ENCODE peak calls at places on chromosomes 7 and 10, in eight cellular contexts. U is heart left ventricle, T is A549, F is GM12878, K is H54, Y is transverse colon, Z is lower leg skin, H is tibial nerve. L is an unnamed sample.

GRCh38 chr10:20303453-20304152 is 487.4 kb downstream of the PLXDC2 start:
- DNase-seq in H (no peak), F (no peak), U (no peak), T (no peak), Z (no peak), Y (no peak), K (no peak), L (no peak)

GRCh38 chr7:29480456-29480855 is 83.2 kb upstream of the PRR15 start:
- DNase-seq in K (no peak), Z (no peak), F (no peak), U (peak), T (no peak), Y (no peak), H (no peak), L (no peak)

GRCh38 chr7:33895025-33895804 is 10.1 kb upstream of the BMPER start:
- DNase-seq in H (peak), U (peak), K (peak), T (peak), F (no peak), Z (peak), Y (peak), L (peak)

GRCh38 chr7:37690206-37690605 is 6.6 kb downstream of the GPR141 start:
- DNase-seq in U (no peak), Y (no peak), K (no peak), F (no peak), Z (no peak), H (no peak), T (no peak), L (no peak)

GRCh38 chr7:104185346-104185745 is 22.5 kb downstream of the ORC5 start:
- DNase-seq in T (no peak), K (no peak), F (no peak), Z (no peak), U (no peak), Y (no peak), H (no peak), L (no peak)

GRCh38 chr10:19815036-19815435 is 1.2 kb upstream of the PLXDC2 start:
- DNase-seq in K (no peak), H (no peak), Z (no peak), F (no peak), U (no peak), T (no peak), Y (no peak), L (no peak)

GRCh38 chr10:52486840-52487611 is 172.9 kb downstream of the DKK1 start:
- DNase-seq in T (peak), U (no peak), Y (no peak), Z (no peak), F (no peak), H (no peak), K (peak), L (no peak)

GRCh38 chr10:44703241-44704155 is 207.6 kb upstream of the TMEM72 start:
- DNase-seq in Z (no peak), Y (no peak), U (no peak), K (no peak), F (no peak), T (no peak), H (no peak), L (no peak)

GRCh38 chr7:27535795-27536194 is 126.9 kb downstream of the HIBADH start:
- DNase-seq in F (no peak), U (no peak), Z (no peak), Y (no peak), K (no peak), T (no peak), H (no peak), L (no peak)

GRCh38 chr10:12484945-12485805 is 135.8 kb downstream of the CAMK1D start:
- DNase-seq in U (peak), H (no peak), T (no peak), K (no peak), F (peak), Y (peak), Z (no peak), L (no peak)

GRCh38 chr7:51299391-51300133 is 17.0 kb downstream of the COBL start:
- DNase-seq in K (no peak), Z (no peak), T (no peak), H (no peak), U (no peak), F (no peak), Y (no peak), L (no peak)

GRCh38 chr7:128394904-128395496 is 14.8 kb downstream of the IMPDH1 start:
- DNase-seq in H (no peak), K (no peak), U (no peak), Z (no peak), F (no peak), T (no peak), Y (no peak), L (no peak)

GRCh38 chr7:128915841-128916642 is 5.5 kb upstream of the KCP start:
- DNase-seq in F (no peak), H (no peak), K (no peak), U (no peak), Z (peak), Y (no peak), T (no peak), L (no peak)

GRCh38 chr10:54613162-54613561 is 187.9 kb downstream of the PCDH15 start:
- DNase-seq in U (no peak), Z (no peak), K (no peak), Y (no peak), F (no peak), T (no peak), H (no peak), L (no peak)

GRCh38 chr7:155513543-155514285 is 32.6 kb downstream of the CNPY1 start:
- DNase-seq in H (no peak), U (no peak), Y (no peak), F (no peak), Z (no peak), T (no peak), K (no peak), L (no peak)

DNA sequence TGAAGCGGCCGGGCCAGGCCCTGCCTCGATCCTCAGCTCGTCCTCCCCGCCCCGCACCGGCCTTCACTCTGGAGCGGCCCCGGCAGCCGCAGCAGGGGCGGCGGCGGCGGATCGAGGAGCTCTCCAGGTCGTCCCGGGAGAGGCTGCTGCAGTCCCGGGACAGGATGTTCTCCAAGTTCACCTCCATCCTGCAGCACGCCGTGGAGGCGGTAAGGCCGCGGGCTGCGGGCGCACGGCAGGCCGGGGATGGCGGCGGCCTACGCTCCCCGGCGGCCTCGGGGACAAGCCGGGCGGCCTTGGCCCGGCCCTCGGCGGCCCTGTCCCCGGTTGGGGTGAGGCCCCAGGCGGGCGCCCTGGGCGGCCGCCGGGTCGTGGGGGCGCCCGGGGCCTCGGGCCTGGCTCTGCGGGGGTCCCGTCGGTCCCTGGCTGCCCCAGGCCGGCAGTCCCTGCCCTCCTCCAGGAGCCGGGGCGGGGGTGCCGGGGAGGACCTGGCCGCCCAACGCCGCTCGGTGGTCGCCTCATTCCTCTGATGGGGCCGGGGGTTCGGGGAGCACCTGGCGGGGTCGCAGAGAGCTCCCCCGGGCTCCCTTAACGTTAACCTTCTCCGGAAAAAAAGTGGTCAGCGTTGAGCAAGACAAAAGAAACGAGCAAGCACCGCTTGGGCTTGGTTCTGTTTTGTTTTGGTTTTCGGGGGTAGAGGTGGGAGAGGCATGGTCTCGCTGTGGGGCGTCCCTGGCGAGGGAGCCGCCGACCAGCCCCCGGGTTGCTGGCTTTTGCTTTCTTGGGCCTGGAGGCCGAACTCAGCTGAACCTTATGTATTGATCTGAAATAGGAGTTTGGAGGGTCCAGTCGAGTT is 563 bp downstream of the FHIP2A start:
- DNase-seq in F (no peak), H (no peak), Y (peak), U (peak), K (no peak), T (peak), Z (peak), L (peak)
- TF ChIP-seq POLR2A in F (no peak), H (no peak), Y (no peak), U (no peak), K (no peak), T (peak), Z (no peak), L (no peak)

GRCh38 chr7:102125127-102125561 is 161.5 kb upstream of the SH2B2 start:
- DNase-seq in K (peak), Y (peak), T (peak), H (peak), U (peak), Z (no peak), F (peak), L (peak)
- TF ChIP-seq POLR2A in K (no peak), Y (no peak), T (no peak), H (peak), U (no peak), Z (no peak), F (no peak), L (peak)

GRCh38 chr10:128022216-128023196 is 103.7 kb downstream of the MKI67 start:
- DNase-seq in H (no peak), Y (no peak), U (no peak), F (no peak), Z (no peak), T (no peak), K (no peak), L (no peak)
- TF ChIP-seq POLR2A in H (no peak), Y (no peak), U (no peak), F (no peak), Z (no peak), T (no peak), K (no peak), L (no peak)

GRCh38 chr10:93481931-93482834 is at the start of gene MYOF:
- DNase-seq in Z (peak), U (peak), F (peak), T (peak), H (peak), K (no peak), Y (peak), L (peak)
- TF ChIP-seq POLR2A in Z (no peak), U (no peak), F (no peak), T (peak), H (peak), K (peak), Y (peak), L (peak)

GRCh38 chr7:43639858-43640491 is 57.1 kb downstream of the STK17A start:
- DNase-seq in Z (no peak), U (peak), T (no peak), K (peak), F (no peak), Y (peak), H (no peak), L (peak)

GRCh38 chr7:43637114-43637806 is 54.4 kb downstream of the STK17A start:
- DNase-seq in U (no peak), K (no peak), T (no peak), Z (no peak), F (no peak), H (no peak), Y (no peak), L (no peak)

GRCh38 chr7:43643842-43644241 is 60.9 kb downstream of the STK17A start:
- DNase-seq in T (no peak), K (no peak), F (no peak), Z (no peak), H (no peak), Y (no peak), U (no peak), L (no peak)

GRCh38 chr7:43642897-43643630 is 60.2 kb downstream of the STK17A start:
- DNase-seq in U (no peak), H (no peak), K (no peak), Z (no peak), T (no peak), Y (no peak), F (no peak), L (no peak)

GRCh38 chr7:43640679-43641078 is 57.8 kb downstream of the STK17A start:
- DNase-seq in F (no peak), H (no peak), T (no peak), Y (no peak), Z (no peak), K (no peak), U (no peak), L (no peak)
- TF ChIP-seq POLR2A in F (no peak), H (no peak), T (no peak), Y (no peak), Z (no peak), K (no peak), U (no peak), L (no peak)

GRCh38 chr10:16828731-16829175 is 11.5 kb upstream of the RSU1 start:
- DNase-seq in T (no peak), U (peak), Z (no peak), Y (peak), H (no peak), K (no peak), F (no peak), L (peak)
- TF ChIP-seq POLR2A in T (no peak), U (no peak), Z (no peak), Y (no peak), H (no peak), K (no peak), F (no peak), L (no peak)

GRCh38 chr7:74417419-74417971 is 36.2 kb upstream of the GTF2IRD1 start:
- DNase-seq in F (no peak), U (peak), K (peak), T (peak), H (peak), Z (peak), Y (peak), L (peak)
- TF ChIP-seq POLR2A in F (no peak), U (no peak), K (no peak), T (no peak), H (no peak), Z (no peak), Y (no peak), L (no peak)

DNA sequence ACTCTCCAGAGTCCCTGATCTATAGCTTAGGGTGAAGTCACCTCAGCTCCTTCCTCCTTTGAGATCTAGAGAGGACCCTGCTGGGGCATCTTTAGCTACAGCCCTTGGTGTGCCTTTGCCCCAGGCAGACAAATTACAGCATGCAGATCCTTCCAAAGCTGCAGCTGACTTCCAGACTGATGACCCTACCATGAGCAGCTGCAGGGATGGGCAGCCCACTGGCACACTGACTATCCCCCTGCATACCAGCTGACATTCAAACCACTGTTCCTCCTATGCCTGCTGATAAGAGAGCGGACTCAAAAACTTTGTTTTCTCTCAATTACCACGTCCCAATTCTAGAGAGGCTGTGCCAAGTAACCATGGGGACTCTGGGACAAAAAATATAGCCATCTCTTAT is 70.6 kb downstream of the COL13A1 start:
- DNase-seq in H (no peak), Z (no peak), K (no peak), T (no peak), Y (no peak), U (no peak), F (no peak), L (no peak)
- TF ChIP-seq POLR2A in H (no peak), Z (no peak), K (no peak), T (no peak), Y (no peak), U (no peak), F (no peak), L (no peak)

DNA sequence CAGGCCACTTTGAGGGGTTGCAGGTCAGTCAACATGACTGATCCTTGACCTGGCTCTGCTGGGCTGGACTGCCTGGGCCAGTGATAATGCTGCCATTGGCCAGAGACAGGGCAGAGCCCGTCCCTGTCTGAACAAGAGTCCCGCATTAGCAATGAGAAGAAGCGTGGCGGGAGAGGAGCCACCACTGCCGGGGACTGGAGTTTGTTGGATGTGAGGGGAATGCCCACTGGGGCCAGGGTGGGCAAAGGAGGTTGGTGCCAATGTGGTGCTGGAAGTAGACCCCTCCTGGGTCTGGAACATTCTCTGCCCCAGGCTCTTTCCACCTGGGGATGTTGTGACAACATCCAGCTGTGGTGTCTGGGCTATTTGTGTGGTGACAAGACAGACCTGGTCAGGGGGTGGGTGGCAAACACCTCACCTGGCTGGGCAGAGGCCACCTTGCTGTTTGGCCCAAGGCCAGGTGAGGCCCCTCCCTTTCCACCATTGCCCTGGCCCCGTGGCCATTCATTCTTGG is 7.6 kb downstream of the SAP25 start:
- DNase-seq in K (no peak), Z (no peak), T (no peak), H (no peak), U (no peak), F (no peak), Y (no peak), L (no peak)
- TF ChIP-seq POLR2A in K (no peak), Z (no peak), T (no peak), H (no peak), U (no peak), F (peak), Y (no peak), L (no peak)

L was measured in adrenal gland.